ENCODE peak calls at places on chromosomes 2 and 18, in ten cellular contexts. E is cardiac muscle cell, Y is RWPE2, S is colonic mucosa, M is body of pancreas, J is GM23338, O is PC-3, X is ovary, C is K562, Z is HepG2. P is an unnamed sample. For H3K4me1 and H3K27me3, the result is how much of the 10 kb centered on the place peaks cover.

GRCh38 chr2:83844490-83844889 is 614.6 kb downstream of the SUCLG1 start:
- DNase-seq in E (no peak), Y (no peak), S (no peak), M (no peak), J (peak), O (peak), X (no peak), C (no peak), Z (no peak), P (no peak)

GRCh38 chr2:74436804-74437695 is 4.7 kb downstream of the RTKN start:
- DNase-seq in E (peak), Y (no peak), S (no peak), M (no peak), J (peak), O (no peak), X (no peak), C (no peak), Z (no peak), P (no peak)

GRCh38 chr2:161766334-161766733 is 142.1 kb downstream of the SLC4A10 start:
- DNase-seq in E (no peak), Y (no peak), S (peak), M (no peak), J (no peak), O (peak), X (no peak), C (no peak), Z (peak), P (no peak)

GRCh38 chr18:36849288-36850011 is 20.5 kb downstream of the KIAA1328 start:
- DNase-seq in E (peak), Y (no peak), S (no peak), M (no peak), J (no peak), O (peak), X (no peak), C (no peak), Z (no peak), P (no peak)

GRCh38 chr2:20125616-20126015 is 74.2 kb upstream of the LAPTM4A start:
- DNase-seq in E (no peak), Y (no peak), S (no peak), M (no peak), J (no peak), O (no peak), X (no peak), C (no peak), Z (no peak), P (no peak)

GRCh38 chr2:216408426-216409315 is 3.6 kb upstream of the SMARCAL1 start:
- DNase-seq in E (no peak), Y (no peak), S (no peak), M (no peak), J (peak), O (no peak), X (no peak), C (peak), Z (peak), P (no peak)

GRCh38 chr2:14712091-14712490 is 79.6 kb downstream of the LRATD1 start:
- DNase-seq in E (no peak), Y (no peak), S (no peak), M (no peak), J (no peak), O (no peak), X (no peak), C (no peak), Z (no peak), P (no peak)

GRCh38 chr2:132503621-132504200 is 87.1 kb downstream of the GPR39 start:
- DNase-seq in E (no peak), Y (no peak), S (no peak), M (no peak), J (no peak), O (peak), X (no peak), C (peak), Z (no peak), P (no peak)

GRCh38 chr2:233164967-233165366 is 86.5 kb upstream of the ATG16L1 start:
- DNase-seq in E (no peak), Y (no peak), S (no peak), M (no peak), J (no peak), O (no peak), X (no peak), C (no peak), Z (no peak), P (no peak)

GRCh38 chr2:224241812-224242211 is 160.1 kb downstream of the FAM124B start:
- DNase-seq in E (no peak), Y (no peak), S (no peak), M (no peak), J (no peak), O (no peak), X (no peak), C (no peak), Z (no peak), P (no peak)

GRCh38 chr2:53907582-53907981 is 47.8 kb upstream of the GPR75 start:
- DNase-seq in E (no peak), Y (no peak), S (no peak), M (no peak), J (no peak), O (no peak), X (no peak), C (no peak), Z (no peak), P (no peak)

GRCh38 chr2:238425979-238426567 is 654 bp upstream of the ASB1 start:
- DNase-seq in E (peak), Y (no peak), S (no peak), M (no peak), J (peak), O (no peak), X (peak), C (peak), Z (peak), P (no peak)

GRCh38 chr2:213149332-213149875 is 2.0 kb downstream of the IKZF2 start:
- DNase-seq in E (peak), Y (no peak), S (no peak), M (no peak), J (no peak), O (no peak), X (no peak), C (peak), Z (no peak), P (no peak)

GRCh38 chr2:117339980-117340379 is 474.5 kb upstream of the DDX18 start:
- DNase-seq in E (no peak), Y (no peak), S (no peak), M (no peak), J (no peak), O (no peak), X (no peak), C (no peak), Z (no peak), P (no peak)

GRCh38 chr2:83081835-83082522 is 1377.1 kb downstream of the SUCLG1 start:
- DNase-seq in E (peak), Y (no peak), S (peak), M (no peak), J (no peak), O (peak), X (no peak), C (peak), Z (peak), P (no peak)

GRCh38 chr2:236246711-236247246 is 17.4 kb downstream of the ASB18 start:
- DNase-seq in E (no peak), Y (no peak), S (no peak), M (no peak), J (no peak), O (no peak), X (no peak), C (no peak), Z (no peak), P (no peak)

GRCh38 chr2:16665746-16666452 is at the start of gene CYRIA:
- DNase-seq in E (peak), Y (no peak), S (peak), M (peak), J (peak), O (no peak), X (peak), C (peak), Z (no peak), P (peak)

GRCh38 chr2:31467426-31467825 is 52.9 kb upstream of the XDH start:
- DNase-seq in E (no peak), Y (no peak), S (no peak), M (no peak), J (no peak), O (no peak), X (no peak), C (no peak), Z (no peak), P (no peak)

GRCh38 chr18:40553029-40553428 is 1402.0 kb upstream of the PIK3C3 start:
- DNase-seq in E (no peak), Y (no peak), S (no peak), M (no peak), J (no peak), O (no peak), X (no peak), C (no peak), Z (no peak), P (no peak)

GRCh38 chr2:15076668-15077067 is 444.2 kb downstream of the LRATD1 start:
- DNase-seq in E (no peak), Y (no peak), S (no peak), M (no peak), J (no peak), O (no peak), X (no peak), C (no peak), Z (no peak), P (no peak)

GRCh38 chr2:15918761-15919356 is 21.5 kb upstream of the MYCN start:
- DNase-seq in E (no peak), Y (no peak), S (no peak), M (no peak), J (no peak), O (no peak), X (no peak), C (no peak), Z (no peak), P (no peak)

GRCh38 chr2:68367918-68368656 is 3.0 kb downstream of the PLEK start:
- DNase-seq in E (no peak), Y (no peak), S (no peak), M (no peak), J (no peak), O (no peak), X (no peak), C (no peak), Z (no peak), P (no peak)

GRCh38 chr2:10431797-10432196 is 16.3 kb downstream of the ODC1 start:
- DNase-seq in E (no peak), Y (no peak), S (peak), M (no peak), J (peak), O (no peak), X (no peak), C (no peak), Z (no peak), P (no peak)
- H3K4me3 ChIP-seq in E (no peak), Y (no peak), S (peak), M (no peak), J (peak), O (no peak), X (peak), C (no peak), Z (peak), P (no peak)

DNA sequence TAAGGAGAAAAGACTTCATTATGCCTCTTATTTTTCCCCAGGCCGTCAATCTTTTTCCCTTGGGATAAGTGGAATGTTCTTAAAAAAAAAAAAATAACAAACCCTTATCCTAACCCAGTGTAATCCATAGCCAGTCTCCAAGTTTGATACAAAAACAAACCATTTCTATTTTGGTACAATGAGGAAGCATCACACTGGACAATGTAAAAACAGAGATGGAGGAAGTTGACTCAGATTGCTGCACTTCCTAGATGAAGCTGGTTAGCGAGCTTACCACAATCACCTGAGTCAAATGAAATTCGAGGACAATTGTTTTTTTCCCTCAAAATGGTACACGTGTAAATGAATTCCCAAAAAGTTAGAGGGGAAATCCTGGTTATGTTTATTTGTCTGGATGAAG is 259.7 kb downstream of the TCF4 start:
- DNase-seq in E (peak), Y (no peak), S (no peak), M (no peak), J (no peak), O (no peak), X (no peak), C (no peak), Z (no peak), P (no peak)
- H3K4me1 ChIP-seq in E (under half), Y (under half), S (under half), M (under half), J (under half), O (under half), X (under half), C (under half), Z (under half), P (under half)

DNA sequence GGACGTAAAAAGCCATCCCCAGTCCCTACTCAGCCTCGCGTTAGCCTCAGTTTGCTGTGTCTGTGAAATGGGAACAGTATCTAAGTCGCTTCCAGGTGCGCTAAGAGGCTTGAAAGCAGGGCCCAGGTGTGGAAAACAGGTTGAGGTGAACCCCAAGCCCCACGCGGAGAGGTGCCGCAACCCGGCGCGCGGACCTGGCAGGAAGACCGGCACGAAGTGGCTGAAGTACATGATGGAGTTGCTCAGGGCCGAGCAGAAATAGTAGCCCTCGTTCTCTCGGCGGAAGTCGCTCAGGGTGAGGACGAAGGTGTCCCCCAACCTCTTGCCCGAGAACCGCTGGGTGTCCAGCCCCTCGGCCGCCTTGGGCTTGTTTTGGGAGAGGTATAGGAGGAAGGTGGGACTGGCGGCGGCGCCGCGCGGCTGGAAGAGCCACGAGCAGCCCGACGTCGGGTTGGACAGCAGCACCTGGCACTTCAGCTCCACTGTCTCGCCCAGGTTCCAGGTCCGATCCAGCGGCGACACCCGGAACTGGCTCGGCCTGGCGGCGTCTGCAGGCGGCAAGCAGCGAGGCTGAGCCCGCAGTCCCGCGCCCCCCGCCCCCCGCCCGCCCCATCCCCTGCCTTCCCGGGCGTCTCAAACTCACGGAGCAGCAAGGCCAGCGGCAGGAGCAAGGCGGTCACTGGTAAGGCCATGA is 432 bp downstream of the CD8A start:
- DNase-seq in E (no peak), Y (no peak), S (no peak), M (peak), J (peak), O (no peak), X (no peak), C (no peak), Z (no peak), P (no peak)
- H3K27me3 ChIP-seq in E (half or more), Y (half or more), S (half or more), M (under half), J (half or more), O (under half), X (under half), C (half or more), Z (half or more), P (under half)

GRCh38 chr2:38077431-38077769 is 1.4 kb upstream of the CYP1B1 start:
- DNase-seq in E (no peak), Y (no peak), S (no peak), M (no peak), J (no peak), O (no peak), X (no peak), C (no peak), Z (no peak), P (no peak)
- H3K4me3 ChIP-seq in E (peak), Y (peak), S (peak), M (peak), J (peak), O (peak), X (peak), C (no peak), Z (peak), P (no peak)

DNA sequence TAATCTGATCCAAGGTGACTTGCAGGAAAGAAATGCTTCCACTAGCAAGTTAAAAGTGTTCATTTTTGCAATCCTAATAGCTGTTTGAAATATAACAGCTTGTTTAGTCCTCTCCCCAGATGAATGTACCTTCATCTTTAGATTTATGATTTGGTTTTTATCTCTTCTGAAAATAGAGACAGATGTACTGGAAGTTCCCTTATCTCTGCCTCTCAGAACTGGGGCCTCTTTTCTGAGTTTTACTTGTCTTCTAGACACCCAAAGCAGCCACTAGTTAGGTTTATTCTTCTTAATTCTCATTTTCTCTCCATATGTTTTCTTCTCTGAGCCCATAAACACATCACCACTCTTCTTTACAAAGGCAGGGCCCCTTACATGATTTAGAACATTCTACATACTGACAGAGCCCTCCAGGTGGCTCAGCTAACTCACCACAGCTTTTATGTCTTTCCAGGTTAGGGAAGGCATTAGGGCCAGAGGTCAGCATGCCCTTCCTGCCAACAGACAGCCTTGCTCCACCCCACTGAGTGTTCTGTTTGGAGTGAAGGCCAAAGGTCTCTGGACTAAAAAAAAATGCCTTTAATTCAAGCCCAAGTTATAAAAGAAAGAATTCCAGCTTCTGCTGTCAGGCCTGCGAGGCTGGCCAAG is 74.8 kb upstream of the MAP4K3 start:
- DNase-seq in E (no peak), Y (no peak), S (peak), M (no peak), J (no peak), O (no peak), X (no peak), C (peak), Z (peak), P (no peak)
- H3K4me1 ChIP-seq in E (under half), Y (under half), S (under half), M (under half), J (under half), O (under half), X (under half), C (under half), Z (half or more), P (under half)

GRCh38 chr2:169093535-169093934 is 24.2 kb downstream of the DHRS9 start:
- DNase-seq in E (no peak), Y (no peak), S (no peak), M (no peak), J (no peak), O (no peak), X (no peak), C (no peak), Z (no peak), P (no peak)
- H3K27me3 ChIP-seq in E (under half), Y (under half), S (under half), M (under half), J (under half), O (under half), X (under half), C (under half), Z (under half), P (under half)

GRCh38 chr2:219159771-219160185 is 837 bp downstream of the NHEJ1 start:
- DNase-seq in E (no peak), Y (no peak), S (no peak), M (no peak), J (peak), O (peak), X (no peak), C (no peak), Z (no peak), P (no peak)

GRCh38 chr2:219158586-219158985 is 2.0 kb downstream of the NHEJ1 start:
- DNase-seq in E (no peak), Y (no peak), S (no peak), M (no peak), J (no peak), O (peak), X (no peak), C (no peak), Z (no peak), P (no peak)

GRCh38 chr2:219163156-219163555 is 2.5 kb upstream of the NHEJ1 start:
- DNase-seq in E (no peak), Y (no peak), S (no peak), M (no peak), J (no peak), O (no peak), X (no peak), C (no peak), Z (no peak), P (no peak)

GRCh38 chr2:219160186-219161017 is at the start of gene NHEJ1:
- DNase-seq in E (peak), Y (peak), S (peak), M (peak), J (peak), O (peak), X (peak), C (peak), Z (peak), P (peak)

DNA sequence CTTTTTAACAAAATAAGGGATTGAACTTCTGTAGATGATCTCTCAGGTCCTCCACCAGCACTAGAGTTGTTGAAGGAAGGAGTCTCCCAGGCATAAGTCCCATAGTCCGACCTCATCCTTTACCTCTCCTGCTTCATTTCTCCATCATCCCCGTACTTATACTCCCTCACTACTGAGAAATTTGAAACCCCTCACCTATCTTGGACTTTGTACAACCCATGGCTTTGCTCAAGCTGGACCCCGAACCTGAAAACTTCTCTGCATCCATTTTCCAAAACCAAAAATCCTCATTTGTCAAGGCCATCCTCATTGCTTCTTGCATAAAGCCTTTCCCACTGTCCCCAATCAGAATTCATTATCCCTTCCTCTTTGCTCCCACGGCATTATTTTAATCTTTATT is 482 bp upstream of the NHEJ1 start:
- DNase-seq in E (no peak), Y (no peak), S (no peak), M (no peak), J (no peak), O (no peak), X (no peak), C (no peak), Z (peak), P (no peak)
- H3K4me3 ChIP-seq in E (no peak), Y (peak), S (peak), M (no peak), J (peak), O (peak), X (peak), C (peak), Z (peak), P (peak)

DNA sequence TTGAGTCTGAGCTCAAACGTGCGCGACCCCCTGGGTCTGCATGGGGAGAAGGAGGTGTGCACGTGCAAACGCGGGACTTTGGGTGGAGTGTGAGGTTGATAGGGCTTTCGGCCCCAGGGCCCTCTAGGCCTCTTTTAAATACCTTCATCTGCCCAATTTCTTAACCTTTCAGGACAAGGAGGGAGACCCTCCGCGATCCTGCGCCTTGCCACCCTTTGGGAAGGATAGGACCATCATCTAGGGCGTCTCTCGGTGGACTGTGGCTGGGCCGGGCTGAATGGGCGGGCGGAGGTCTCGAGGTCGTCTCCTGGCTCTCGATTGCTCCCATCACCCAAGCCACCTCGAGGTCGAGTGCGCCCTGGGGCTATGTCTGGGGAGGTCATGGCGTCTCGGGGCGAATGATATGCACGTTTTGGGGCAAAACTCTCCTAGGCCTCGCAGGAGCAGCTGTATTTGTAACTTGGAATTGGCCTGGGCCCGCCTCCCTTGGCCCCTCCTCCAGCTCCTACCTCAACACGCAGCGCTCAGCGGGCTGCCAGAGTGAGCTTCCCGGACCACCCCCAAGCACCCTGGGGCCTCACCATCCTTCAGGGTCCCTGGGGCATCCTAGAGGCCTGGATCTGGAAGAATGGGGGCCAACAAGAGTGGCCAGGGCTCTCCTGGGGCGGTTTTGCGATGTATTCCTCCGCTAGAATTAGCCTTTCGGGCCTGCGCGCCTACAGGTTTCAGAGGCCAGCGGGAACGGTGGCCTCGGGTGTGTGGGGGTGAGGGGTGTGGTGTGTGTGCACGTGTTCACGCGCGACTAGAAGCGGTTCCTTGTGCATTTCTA is 8.7 kb upstream of the SIX3 start:
- DNase-seq in E (no peak), Y (peak), S (no peak), M (no peak), J (peak), O (no peak), X (no peak), C (no peak), Z (no peak), P (no peak)
- H3K4me1 ChIP-seq in E (under half), Y (under half), S (under half), M (under half), J (half or more), O (under half), X (under half), C (under half), Z (under half), P (under half)

P was measured in effector memory CD4-positive, alpha-beta T cell.